ENCODE peak calls at places on chromosomes 3 and 15, in ten cellular contexts. J is activated effector memory CD4-positive, alpha-beta T cell treated with Interleukin-2 at 50 U/mL for 16 hours; M is NCI-H2029; O is ecto neural progenitor cell; F is T-cell; T is Right ventricle myocardium superior; V is lower leg skin; Y is hepatic stellate cell; R is left kidney; U is HTR-8/SVneo. Z is an unnamed sample.

GRCh38 chr3:125434582-125435011 is 59.5 kb upstream of the ZNF148 start:
- DNase-seq in O (no peak), T (no peak), M (no peak), F (no peak), U (no peak), Y (no peak), V (no peak), R (no peak), J (no peak), Z (no peak)

GRCh38 chr3:127915115-127915936 is at the start of gene KBTBD12:
- DNase-seq in T (peak), V (no peak), F (no peak), R (peak), U (no peak), M (peak), Y (no peak), J (no peak), O (peak), Z (no peak)

GRCh38 chr3:99119312-99119810 is 217.9 kb upstream of the DCBLD2 start:
- DNase-seq in O (no peak), F (no peak), U (no peak), J (no peak), Y (no peak), R (no peak), V (no peak), T (no peak), M (no peak), Z (no peak)

GRCh38 chr15:63860161-63860954 is 26.6 kb upstream of the HERC1 start:
- DNase-seq in J (peak), Y (no peak), V (no peak), M (no peak), O (no peak), F (peak), R (no peak), U (no peak), T (no peak), Z (peak)

GRCh38 chr3:143956858-143957257 is 14.8 kb upstream of the DIPK2A start:
- DNase-seq in O (no peak), T (no peak), Y (no peak), V (no peak), M (no peak), F (no peak), R (no peak), J (no peak), U (no peak), Z (no peak)

GRCh38 chr3:69130689-69131088 is 8.3 kb upstream of the LMOD3 start:
- DNase-seq in V (no peak), Y (no peak), M (no peak), O (no peak), T (no peak), R (no peak), J (no peak), F (no peak), U (no peak), Z (no peak)

GRCh38 chr15:37903932-37904493 is 30.4 kb upstream of the TMCO5A start:
- DNase-seq in O (no peak), V (no peak), F (no peak), U (no peak), Y (no peak), T (no peak), J (no peak), R (no peak), M (peak), Z (no peak)

GRCh38 chr3:187318819-187319616 is 27.5 kb upstream of the MASP1 start:
- DNase-seq in M (peak), U (peak), V (no peak), F (peak), J (no peak), T (no peak), Y (peak), O (peak), R (peak), Z (no peak)

GRCh38 chr3:26622634-26623408 is at the start of gene LRRC3B:
- DNase-seq in M (no peak), F (no peak), U (no peak), Y (no peak), T (no peak), V (no peak), O (peak), J (no peak), R (peak), Z (no peak)

GRCh38 chr3:41318520-41318919 is 119.2 kb downstream of the CTNNB1 start:
- DNase-seq in J (no peak), Y (no peak), F (no peak), M (no peak), T (no peak), V (no peak), O (no peak), U (peak), R (peak), Z (no peak)

GRCh38 chr3:107752202-107752990 is 229.6 kb downstream of the BBX start:
- DNase-seq in R (peak), J (no peak), M (no peak), V (no peak), F (no peak), T (no peak), Y (no peak), O (no peak), U (no peak), Z (no peak)

GRCh38 chr15:69973102-69973714 is 124.5 kb downstream of the TLE3 start:
- DNase-seq in Y (no peak), V (peak), J (no peak), T (no peak), R (peak), O (peak), F (peak), M (no peak), U (peak), Z (no peak)

GRCh38 chr3:48989796-48990635 is at the start of gene P4HTM:
- DNase-seq in F (peak), T (peak), M (peak), U (peak), V (peak), Y (peak), O (peak), J (peak), R (peak), Z (peak)

GRCh38 chr3:183131735-183132134 is 30.8 kb downstream of the LAMP3 start:
- DNase-seq in T (no peak), J (no peak), O (no peak), V (no peak), Y (peak), R (no peak), M (no peak), U (peak), F (no peak), Z (no peak)

GRCh38 chr15:67685008-67685599 is 140.2 kb upstream of the SKOR1 start:
- DNase-seq in M (no peak), Y (no peak), V (no peak), O (no peak), U (no peak), T (no peak), J (no peak), F (no peak), R (peak), Z (no peak)